ENCODE peak calls at places on chromosome 6, in seven cellular contexts. One of them, this sample, is unnamed.

GRCh38 chr6:111926731-111927302 is 53.6 kb upstream of the FYN start:
- DNase-seq in AG20443: no peak
- DNase-seq in AG09309: no peak
- DNase-seq in AG04450: no peak
- DNase-seq in SW 1271: no peak
- DNase-seq in adrenal gland: no peak
- DNase-seq in effector memory CD4-positive, alpha-beta T cell: no peak
- DNase-seq in this sample: no peak

GRCh38 chr6:158002951-158003853 is 21.5 kb downstream of the SYNJ2 start:
- DNase-seq in adrenal gland: no peak
- DNase-seq in SW 1271: no peak
- DNase-seq in AG09309: peak
- DNase-seq in AG20443: peak
- DNase-seq in effector memory CD4-positive, alpha-beta T cell: no peak
- DNase-seq in AG04450: no peak
- DNase-seq in this sample: no peak

GRCh38 chr6:136647363-136647763 is 97.1 kb upstream of the MAP7 start:
- DNase-seq in SW 1271: no peak
- DNase-seq in AG09309: no peak
- DNase-seq in AG04450: peak
- DNase-seq in effector memory CD4-positive, alpha-beta T cell: peak
- DNase-seq in adrenal gland: peak
- DNase-seq in AG20443: peak
- DNase-seq in this sample: no peak

GRCh38 chr6:147642458-147642857 is 134.0 kb downstream of the SAMD5 start:
- DNase-seq in AG09309: peak
- DNase-seq in SW 1271: no peak
- DNase-seq in adrenal gland: no peak
- DNase-seq in effector memory CD4-positive, alpha-beta T cell: no peak
- DNase-seq in AG04450: peak
- DNase-seq in AG20443: no peak
- DNase-seq in this sample: no peak

GRCh38 chr6:83083476-83083875 is 16.0 kb downstream of the DOP1A start:
- DNase-seq in AG09309: no peak
- DNase-seq in AG20443: no peak
- DNase-seq in AG04450: no peak
- DNase-seq in SW 1271: no peak
- DNase-seq in effector memory CD4-positive, alpha-beta T cell: no peak
- DNase-seq in adrenal gland: no peak
- DNase-seq in this sample: no peak

GRCh38 chr6:14082771-14083170 is 34.8 kb upstream of the CD83 start:
- DNase-seq in AG04450: no peak
- DNase-seq in AG20443: no peak
- DNase-seq in SW 1271: no peak
- DNase-seq in adrenal gland: no peak
- DNase-seq in effector memory CD4-positive, alpha-beta T cell: no peak
- DNase-seq in AG09309: no peak
- DNase-seq in this sample: no peak

GRCh38 chr6:17093692-17094091 is 8.2 kb upstream of the STMND1 start:
- DNase-seq in AG20443: no peak
- DNase-seq in adrenal gland: no peak
- DNase-seq in effector memory CD4-positive, alpha-beta T cell: no peak
- DNase-seq in AG04450: no peak
- DNase-seq in AG09309: no peak
- DNase-seq in SW 1271: no peak
- DNase-seq in this sample: no peak

GRCh38 chr6:136334853-136335252 is 45.2 kb upstream of the BCLAF1 start:
- DNase-seq in adrenal gland: no peak
- DNase-seq in AG20443: no peak
- DNase-seq in AG04450: no peak
- DNase-seq in effector memory CD4-positive, alpha-beta T cell: no peak
- DNase-seq in AG09309: no peak
- DNase-seq in SW 1271: no peak
- DNase-seq in this sample: no peak

GRCh38 chr6:117711369-117711768 is 36.1 kb downstream of the NUS1 start:
- DNase-seq in SW 1271: no peak
- DNase-seq in adrenal gland: no peak
- DNase-seq in AG09309: no peak
- DNase-seq in effector memory CD4-positive, alpha-beta T cell: no peak
- DNase-seq in AG20443: no peak
- DNase-seq in AG04450: no peak
- DNase-seq in this sample: no peak

GRCh38 chr6:156595481-156595880 is 181.7 kb upstream of the ARID1B start:
- DNase-seq in AG04450: no peak
- DNase-seq in effector memory CD4-positive, alpha-beta T cell: no peak
- DNase-seq in AG09309: no peak
- DNase-seq in adrenal gland: no peak
- DNase-seq in SW 1271: no peak
- DNase-seq in AG20443: no peak
- DNase-seq in this sample: no peak

GRCh38 chr6:34684364-34684763 is 12.2 kb downstream of the ILRUN start:
- DNase-seq in AG04450: no peak
- DNase-seq in SW 1271: no peak
- DNase-seq in AG09309: no peak
- DNase-seq in AG20443: no peak
- DNase-seq in adrenal gland: no peak
- DNase-seq in effector memory CD4-positive, alpha-beta T cell: no peak
- DNase-seq in this sample: no peak

GRCh38 chr6:137044366-137045220 is at the start of gene IL20RA:
- DNase-seq in AG20443: peak
- DNase-seq in adrenal gland: peak
- DNase-seq in SW 1271: no peak
- DNase-seq in AG04450: no peak
- DNase-seq in effector memory CD4-positive, alpha-beta T cell: no peak
- DNase-seq in AG09309: no peak
- DNase-seq in this sample: no peak

GRCh38 chr6:30029587-30029986 is 31.5 kb upstream of the POLR1H start:
- DNase-seq in AG09309: no peak
- DNase-seq in SW 1271: no peak
- DNase-seq in effector memory CD4-positive, alpha-beta T cell: no peak
- DNase-seq in adrenal gland: no peak
- DNase-seq in AG20443: no peak
- DNase-seq in AG04450: no peak
- DNase-seq in this sample: no peak

GRCh38 chr6:108741346-108741989 is 106.8 kb upstream of the ARMC2 start:
- DNase-seq in effector memory CD4-positive, alpha-beta T cell: no peak
- DNase-seq in SW 1271: no peak
- DNase-seq in AG20443: no peak
- DNase-seq in AG09309: no peak
- DNase-seq in adrenal gland: no peak
- DNase-seq in AG04450: no peak
- DNase-seq in this sample: no peak

GRCh38 chr6:137637161-137637560 is 143.0 kb upstream of the OLIG3 start:
- DNase-seq in AG20443: peak
- DNase-seq in AG09309: peak
- DNase-seq in effector memory CD4-positive, alpha-beta T cell: no peak
- DNase-seq in adrenal gland: no peak
- DNase-seq in SW 1271: peak
- DNase-seq in AG04450: peak
- DNase-seq in this sample: no peak

GRCh38 chr6:15793826-15794225 is 131.0 kb upstream of the DTNBP1 start:
- DNase-seq in AG09309: no peak
- DNase-seq in AG04450: no peak
- DNase-seq in AG20443: no peak
- DNase-seq in effector memory CD4-positive, alpha-beta T cell: no peak
- DNase-seq in adrenal gland: no peak
- DNase-seq in SW 1271: no peak
- DNase-seq in this sample: no peak

GRCh38 chr6:170516783-170517616 is 36.1 kb downstream of the PSMB1 start:
- DNase-seq in SW 1271: peak
- DNase-seq in AG04450: peak
- DNase-seq in adrenal gland: peak
- DNase-seq in AG20443: peak
- DNase-seq in effector memory CD4-positive, alpha-beta T cell: peak
- DNase-seq in AG09309: peak
- DNase-seq in this sample: peak

GRCh38 chr6:52108128-52108527 is 20.7 kb upstream of the PKHD1 start:
- DNase-seq in SW 1271: no peak
- DNase-seq in AG20443: no peak
- DNase-seq in adrenal gland: no peak
- DNase-seq in AG04450: no peak
- DNase-seq in effector memory CD4-positive, alpha-beta T cell: no peak
- DNase-seq in AG09309: no peak
- DNase-seq in this sample: no peak

GRCh38 chr6:21395121-21395520 is 198.4 kb upstream of the SOX4 start:
- DNase-seq in AG04450: no peak
- DNase-seq in effector memory CD4-positive, alpha-beta T cell: no peak
- DNase-seq in AG20443: no peak
- DNase-seq in SW 1271: no peak
- DNase-seq in adrenal gland: no peak
- DNase-seq in AG09309: no peak
- DNase-seq in this sample: no peak

GRCh38 chr6:130981409-130981808 is 81.6 kb downstream of the EPB41L2 start:
- DNase-seq in AG20443: peak
- DNase-seq in AG09309: no peak
- DNase-seq in SW 1271: no peak
- DNase-seq in effector memory CD4-positive, alpha-beta T cell: no peak
- DNase-seq in AG04450: peak
- DNase-seq in adrenal gland: no peak
- DNase-seq in this sample: no peak

GRCh38 chr6:43186019-43186418 is 4.0 kb downstream of the CUL9 start:
- DNase-seq in effector memory CD4-positive, alpha-beta T cell: no peak
- DNase-seq in AG09309: no peak
- DNase-seq in adrenal gland: no peak
- DNase-seq in AG04450: no peak
- DNase-seq in AG20443: no peak
- DNase-seq in SW 1271: no peak
- DNase-seq in this sample: no peak

GRCh38 chr6:23106951-23107350 is 537.6 kb downstream of the HDGFL1 start:
- DNase-seq in adrenal gland: no peak
- DNase-seq in AG20443: peak
- DNase-seq in SW 1271: no peak
- DNase-seq in AG04450: peak
- DNase-seq in AG09309: peak
- DNase-seq in effector memory CD4-positive, alpha-beta T cell: no peak
- DNase-seq in this sample: no peak

GRCh38 chr6:89081129-89081422 is 525 bp downstream of the PNRC1 start:
- DNase-seq in AG09309: no peak
- DNase-seq in effector memory CD4-positive, alpha-beta T cell: no peak
- DNase-seq in AG04450: no peak
- DNase-seq in SW 1271: no peak
- DNase-seq in AG20443: no peak
- DNase-seq in adrenal gland: no peak
- DNase-seq in this sample: no peak

GRCh38 chr6:123062645-123063044 is 66.6 kb downstream of the CLVS2 start:
- DNase-seq in AG09309: no peak
- DNase-seq in AG04450: no peak
- DNase-seq in adrenal gland: no peak
- DNase-seq in effector memory CD4-positive, alpha-beta T cell: no peak
- DNase-seq in AG20443: no peak
- DNase-seq in SW 1271: no peak
- DNase-seq in this sample: no peak

GRCh38 chr6:49892280-49892679 is 25.9 kb upstream of the CRISP1 start:
- DNase-seq in AG04450: no peak
- DNase-seq in adrenal gland: no peak
- DNase-seq in AG20443: no peak
- DNase-seq in effector memory CD4-positive, alpha-beta T cell: no peak
- DNase-seq in SW 1271: no peak
- DNase-seq in AG09309: no peak
- DNase-seq in this sample: no peak

GRCh38 chr6:6091608-6092002 is 84.9 kb upstream of the NRN1 start:
- DNase-seq in SW 1271: no peak
- DNase-seq in AG09309: no peak
- DNase-seq in AG04450: no peak
- DNase-seq in effector memory CD4-positive, alpha-beta T cell: no peak
- DNase-seq in adrenal gland: no peak
- DNase-seq in AG20443: no peak
- DNase-seq in this sample: no peak

GRCh38 chr6:21679761-21680265 is 86.3 kb downstream of the SOX4 start:
- DNase-seq in AG20443: peak
- DNase-seq in AG09309: peak
- DNase-seq in SW 1271: peak
- DNase-seq in adrenal gland: no peak
- DNase-seq in AG04450: peak
- DNase-seq in effector memory CD4-positive, alpha-beta T cell: no peak
- DNase-seq in this sample: no peak

GRCh38 chr6:40999498-41000070 is 39.4 kb downstream of the UNC5CL start:
- DNase-seq in AG09309: no peak
- DNase-seq in AG20443: peak
- DNase-seq in SW 1271: peak
- DNase-seq in effector memory CD4-positive, alpha-beta T cell: no peak
- DNase-seq in AG04450: no peak
- DNase-seq in adrenal gland: peak
- DNase-seq in this sample: no peak

GRCh38 chr6:73542882-73543281 is 22.1 kb upstream of the EEF1A1 start:
- DNase-seq in AG04450: no peak
- DNase-seq in AG20443: no peak
- DNase-seq in AG09309: no peak
- DNase-seq in SW 1271: no peak
- DNase-seq in adrenal gland: no peak
- DNase-seq in effector memory CD4-positive, alpha-beta T cell: no peak
- DNase-seq in this sample: no peak

GRCh38 chr6:52087498-52087999 is at the start of gene PKHD1:
- DNase-seq in effector memory CD4-positive, alpha-beta T cell: no peak
- DNase-seq in AG20443: peak
- DNase-seq in adrenal gland: no peak
- DNase-seq in SW 1271: no peak
- DNase-seq in AG09309: no peak
- DNase-seq in AG04450: no peak
- DNase-seq in this sample: no peak

GRCh38 chr6:101832371-101832770 is 438.9 kb downstream of the GRIK2 start:
- DNase-seq in adrenal gland: no peak
- DNase-seq in AG20443: no peak
- DNase-seq in effector memory CD4-positive, alpha-beta T cell: no peak
- DNase-seq in SW 1271: no peak
- DNase-seq in AG04450: no peak
- DNase-seq in AG09309: no peak
- DNase-seq in this sample: no peak

GRCh38 chr6:166678426-166678825 is 51.4 kb upstream of the RPS6KA2 start:
- DNase-seq in SW 1271: no peak
- DNase-seq in AG04450: no peak
- DNase-seq in AG09309: no peak
- DNase-seq in effector memory CD4-positive, alpha-beta T cell: no peak
- DNase-seq in AG20443: no peak
- DNase-seq in adrenal gland: no peak
- DNase-seq in this sample: no peak

GRCh38 chr6:24227556-24227955 is 101.5 kb downstream of the NRSN1 start:
- DNase-seq in AG09309: no peak
- DNase-seq in adrenal gland: no peak
- DNase-seq in SW 1271: no peak
- DNase-seq in AG04450: no peak
- DNase-seq in effector memory CD4-positive, alpha-beta T cell: no peak
- DNase-seq in AG20443: no peak
- DNase-seq in this sample: no peak

GRCh38 chr6:138287144-138287955 is 69.1 kb upstream of the PBOV1 start:
- DNase-seq in AG04450: no peak
- DNase-seq in AG09309: no peak
- DNase-seq in AG20443: no peak
- DNase-seq in effector memory CD4-positive, alpha-beta T cell: peak
- DNase-seq in adrenal gland: peak
- DNase-seq in SW 1271: no peak
- DNase-seq in this sample: no peak

GRCh38 chr6:25352265-25352664 is 73.1 kb downstream of the CARMIL1 start:
- DNase-seq in AG09309: no peak
- DNase-seq in adrenal gland: no peak
- DNase-seq in AG20443: no peak
- DNase-seq in effector memory CD4-positive, alpha-beta T cell: no peak
- DNase-seq in SW 1271: no peak
- DNase-seq in AG04450: no peak
- DNase-seq in this sample: no peak